ENCODE peak calls at places on chromosomes 12 and 14, in eight cellular contexts. One of them, this sample, is unnamed.

GRCh38 chr14:45364565-45364964 is 111.6 kb upstream of the MIS18BP1 start:
- DNase-seq in BJ: no peak
- DNase-seq in HL-60: no peak
- DNase-seq in A549: no peak
- DNase-seq in heart right ventricle: no peak
- DNase-seq in Calu3: no peak
- DNase-seq in HepG2: no peak
- DNase-seq in GM10248: no peak
- DNase-seq in this sample: no peak

GRCh38 chr12:91985002-91985767 is 160.5 kb downstream of the BTG1 start:
- DNase-seq in HepG2: no peak
- DNase-seq in heart right ventricle: no peak
- DNase-seq in BJ: no peak
- DNase-seq in HL-60: no peak
- DNase-seq in Calu3: no peak
- DNase-seq in A549: no peak
- DNase-seq in GM10248: no peak
- DNase-seq in this sample: no peak

GRCh38 chr14:65137648-65138317 is 35.5 kb upstream of the MAX start:
- DNase-seq in heart right ventricle: peak
- DNase-seq in HL-60: no peak
- DNase-seq in GM10248: no peak
- DNase-seq in A549: no peak
- DNase-seq in HepG2: no peak
- DNase-seq in Calu3: no peak
- DNase-seq in BJ: no peak
- DNase-seq in this sample: no peak

GRCh38 chr14:101595887-101596721 is 34.8 kb downstream of the DIO3 start:
- DNase-seq in Calu3: no peak
- DNase-seq in heart right ventricle: no peak
- DNase-seq in BJ: no peak
- DNase-seq in HepG2: no peak
- DNase-seq in A549: no peak
- DNase-seq in GM10248: no peak
- DNase-seq in HL-60: peak
- DNase-seq in this sample: peak

GRCh38 chr12:11621797-11622423 is 27.6 kb upstream of the ETV6 start:
- DNase-seq in Calu3: no peak
- DNase-seq in A549: no peak
- DNase-seq in HepG2: peak
- DNase-seq in HL-60: peak
- DNase-seq in BJ: no peak
- DNase-seq in heart right ventricle: peak
- DNase-seq in GM10248: no peak
- DNase-seq in this sample: no peak

GRCh38 chr14:22084393-22085281 is 411.0 kb upstream of the OR4E1 start:
- DNase-seq in BJ: no peak
- DNase-seq in HL-60: peak
- DNase-seq in GM10248: peak
- DNase-seq in A549: peak
- DNase-seq in Calu3: peak
- DNase-seq in HepG2: peak
- DNase-seq in heart right ventricle: peak
- DNase-seq in this sample: no peak

GRCh38 chr14:72652179-72652578 is 241.7 kb downstream of the DPF3 start:
- DNase-seq in HepG2: no peak
- DNase-seq in Calu3: no peak
- DNase-seq in BJ: no peak
- DNase-seq in GM10248: no peak
- DNase-seq in heart right ventricle: no peak
- DNase-seq in A549: no peak
- DNase-seq in HL-60: no peak
- DNase-seq in this sample: no peak

GRCh38 chr12:67790660-67791059 is 142.1 kb downstream of the DYRK2 start:
- DNase-seq in GM10248: no peak
- DNase-seq in Calu3: no peak
- DNase-seq in heart right ventricle: no peak
- DNase-seq in A549: no peak
- DNase-seq in HL-60: no peak
- DNase-seq in HepG2: no peak
- DNase-seq in BJ: no peak
- DNase-seq in this sample: no peak

GRCh38 chr12:59066445-59066844 is 146.1 kb upstream of the LRIG3 start:
- DNase-seq in HL-60: no peak
- DNase-seq in BJ: no peak
- DNase-seq in HepG2: no peak
- DNase-seq in heart right ventricle: no peak
- DNase-seq in GM10248: no peak
- DNase-seq in A549: no peak
- DNase-seq in Calu3: no peak
- DNase-seq in this sample: no peak

GRCh38 chr12:130846386-130846785 is 7.3 kb upstream of the STX2 start:
- DNase-seq in BJ: peak
- DNase-seq in HL-60: no peak
- DNase-seq in Calu3: no peak
- DNase-seq in HepG2: no peak
- DNase-seq in A549: no peak
- DNase-seq in heart right ventricle: no peak
- DNase-seq in GM10248: no peak
- DNase-seq in this sample: no peak

GRCh38 chr12:40831916-40832315 is 139.7 kb downstream of the CNTN1 start:
- DNase-seq in HepG2: no peak
- DNase-seq in GM10248: no peak
- DNase-seq in BJ: no peak
- DNase-seq in A549: no peak
- DNase-seq in HL-60: no peak
- DNase-seq in heart right ventricle: no peak
- DNase-seq in Calu3: no peak
- DNase-seq in this sample: no peak

GRCh38 chr12:130878193-130879185 is 6.6 kb downstream of the RAN start:
- DNase-seq in HL-60: peak
- DNase-seq in BJ: no peak
- DNase-seq in heart right ventricle: no peak
- DNase-seq in HepG2: no peak
- DNase-seq in GM10248: no peak
- DNase-seq in A549: no peak
- DNase-seq in Calu3: no peak
- DNase-seq in this sample: no peak

GRCh38 chr12:108371801-108372344 is 32.8 kb upstream of the CMKLR1 start:
- DNase-seq in A549: no peak
- DNase-seq in BJ: no peak
- DNase-seq in HepG2: no peak
- DNase-seq in Calu3: no peak
- DNase-seq in GM10248: no peak
- DNase-seq in HL-60: no peak
- DNase-seq in heart right ventricle: no peak
- DNase-seq in this sample: no peak
- TF ChIP-seq CTCF in A549: no peak
- TF ChIP-seq CTCF in BJ: no peak
- TF ChIP-seq CTCF in HepG2: no peak
- TF ChIP-seq CTCF in Calu3: no peak
- TF ChIP-seq CTCF in GM10248: no peak
- TF ChIP-seq CTCF in HL-60: no peak
- TF ChIP-seq CTCF in heart right ventricle: no peak
- TF ChIP-seq CTCF in this sample: no peak

DNA sequence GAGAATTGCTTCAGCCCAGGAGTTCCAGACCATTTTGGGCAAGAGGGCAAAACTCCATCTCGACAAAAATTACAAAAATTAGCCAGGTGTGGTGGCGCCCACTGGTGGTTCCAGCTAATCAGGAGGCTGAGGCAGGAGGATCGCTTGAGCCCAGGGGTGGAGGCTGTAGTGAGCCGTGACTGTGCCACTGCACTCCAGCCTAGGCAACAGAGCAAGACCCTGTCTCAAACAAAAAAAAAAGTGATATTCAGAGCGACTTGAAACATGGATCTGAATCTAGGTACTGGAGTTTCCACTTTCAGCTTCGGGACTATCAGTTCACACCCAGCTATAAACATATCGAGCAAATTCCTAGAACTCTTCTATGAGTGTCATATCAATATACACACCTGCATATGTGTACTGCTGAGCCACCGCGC is 16.3 kb upstream of the RNF34 start:
- DNase-seq in heart right ventricle: no peak
- DNase-seq in BJ: no peak
- DNase-seq in HL-60: no peak
- DNase-seq in Calu3: peak
- DNase-seq in GM10248: no peak
- DNase-seq in A549: no peak
- DNase-seq in HepG2: no peak
- DNase-seq in this sample: no peak
- TF ChIP-seq CTCF in heart right ventricle: no peak
- TF ChIP-seq CTCF in BJ: no peak
- TF ChIP-seq CTCF in HL-60: no peak
- TF ChIP-seq CTCF in Calu3: no peak
- TF ChIP-seq CTCF in GM10248: no peak
- TF ChIP-seq CTCF in A549: peak
- TF ChIP-seq CTCF in HepG2: peak
- TF ChIP-seq CTCF in this sample: no peak

DNA sequence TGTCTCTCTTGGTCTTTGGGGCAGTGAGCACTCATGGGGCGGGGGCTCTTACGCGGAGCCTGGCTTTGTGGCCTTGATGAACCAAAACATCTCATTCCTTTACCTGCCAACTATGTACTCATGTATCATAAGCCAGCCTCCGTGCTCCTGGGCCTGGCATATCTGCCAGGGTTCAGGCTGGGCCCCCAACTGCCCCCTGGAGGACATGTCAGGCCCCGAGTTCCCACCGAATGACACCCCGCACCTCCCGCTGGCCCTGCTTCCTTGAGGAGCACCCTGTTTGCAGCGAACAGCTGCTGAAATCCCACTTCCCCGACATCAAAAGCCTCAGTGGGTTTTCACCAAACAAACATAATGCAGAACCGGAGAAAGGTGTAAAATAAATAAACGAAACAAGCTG is 139.3 kb downstream of the RBM19 start:
- DNase-seq in Calu3: no peak
- DNase-seq in GM10248: no peak
- DNase-seq in BJ: no peak
- DNase-seq in HL-60: no peak
- DNase-seq in heart right ventricle: no peak
- DNase-seq in A549: peak
- DNase-seq in HepG2: no peak
- DNase-seq in this sample: no peak
- TF ChIP-seq CTCF in Calu3: no peak
- TF ChIP-seq CTCF in GM10248: no peak
- TF ChIP-seq CTCF in BJ: no peak
- TF ChIP-seq CTCF in HL-60: no peak
- TF ChIP-seq CTCF in heart right ventricle: no peak
- TF ChIP-seq CTCF in A549: no peak
- TF ChIP-seq CTCF in HepG2: peak
- TF ChIP-seq CTCF in this sample: no peak

DNA sequence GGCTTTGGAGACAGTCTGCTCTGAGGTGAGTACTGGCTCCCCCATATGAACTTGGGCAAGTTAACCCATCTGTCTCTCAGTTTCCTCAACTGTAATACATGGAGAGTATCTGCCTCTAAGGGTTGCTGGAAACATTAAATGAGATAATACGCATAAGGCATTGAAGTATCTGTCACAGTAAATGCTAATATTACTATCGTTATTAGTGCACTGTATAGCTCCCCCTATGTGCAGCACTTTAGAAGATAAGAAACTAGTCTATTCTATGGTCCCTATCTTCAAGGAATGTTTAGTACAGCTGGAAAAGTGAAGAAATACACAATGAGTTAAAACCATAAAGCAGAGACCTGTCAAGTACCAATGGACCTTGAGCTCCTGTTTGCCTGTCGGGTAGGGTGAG is 51.7 kb upstream of the CFL2 start:
- DNase-seq in HepG2: no peak
- DNase-seq in HL-60: no peak
- DNase-seq in Calu3: no peak
- DNase-seq in GM10248: no peak
- DNase-seq in heart right ventricle: no peak
- DNase-seq in BJ: no peak
- DNase-seq in A549: no peak
- DNase-seq in this sample: no peak
- TF ChIP-seq CTCF in HepG2: peak
- TF ChIP-seq CTCF in HL-60: no peak
- TF ChIP-seq CTCF in Calu3: no peak
- TF ChIP-seq CTCF in GM10248: no peak
- TF ChIP-seq CTCF in heart right ventricle: no peak
- TF ChIP-seq CTCF in BJ: no peak
- TF ChIP-seq CTCF in A549: peak
- TF ChIP-seq CTCF in this sample: no peak

DNA sequence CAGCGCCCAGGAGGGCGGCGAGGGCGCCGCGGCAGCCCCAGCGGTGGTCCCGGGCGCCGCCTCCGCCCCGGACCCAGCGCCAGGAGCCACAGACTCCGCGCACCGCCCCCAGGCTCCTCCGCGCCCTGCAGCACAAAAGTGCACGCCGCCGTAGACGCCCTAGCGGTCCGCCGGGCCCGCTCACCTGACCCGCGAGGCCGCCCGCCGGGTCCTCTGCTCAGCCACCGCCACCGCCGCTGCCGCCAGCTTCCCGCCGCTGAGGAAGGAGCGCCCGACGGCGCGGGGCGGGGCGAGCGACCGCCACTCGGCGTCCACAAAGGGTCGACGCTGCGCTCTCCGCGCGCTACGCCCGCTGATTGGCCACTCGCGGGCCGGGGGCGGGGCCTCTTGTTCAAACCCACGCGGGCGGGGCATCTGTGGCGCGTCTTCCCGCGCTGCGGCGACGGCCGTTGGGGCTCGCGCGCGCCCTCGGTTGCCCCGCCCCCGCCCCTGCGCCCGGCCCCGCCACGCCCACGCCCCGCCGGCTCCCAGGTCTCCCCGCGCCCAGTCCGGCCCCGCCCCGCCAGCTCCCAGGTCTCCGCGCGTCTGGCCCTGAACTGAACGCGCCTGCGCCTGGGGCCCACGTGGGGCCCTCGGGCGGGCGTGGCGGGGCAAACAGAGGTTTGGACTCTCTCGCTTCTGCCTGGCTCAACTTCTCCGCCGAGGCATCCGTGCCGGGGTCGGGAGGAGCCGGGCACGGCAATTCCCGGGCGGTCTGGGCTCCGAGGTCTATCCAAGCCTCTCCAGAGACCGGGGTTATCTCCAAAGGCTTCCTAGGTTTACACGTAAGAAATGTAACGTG is at the start of gene CDCA4:
- DNase-seq in HepG2: peak
- DNase-seq in A549: peak
- DNase-seq in BJ: peak
- DNase-seq in HL-60: peak
- DNase-seq in heart right ventricle: peak
- DNase-seq in Calu3: peak
- DNase-seq in GM10248: peak
- DNase-seq in this sample: peak
- TF ChIP-seq CTCF in HepG2: no peak
- TF ChIP-seq CTCF in A549: no peak
- TF ChIP-seq CTCF in BJ: no peak
- TF ChIP-seq CTCF in HL-60: no peak
- TF ChIP-seq CTCF in heart right ventricle: no peak
- TF ChIP-seq CTCF in Calu3: no peak
- TF ChIP-seq CTCF in GM10248: no peak
- TF ChIP-seq CTCF in this sample: no peak

This sample was measured in CD14-positive monocyte.